ENCODE peak calls at places on chromosomes 6 and 20, in five cellular contexts. K is neuronal stem cell, E is esophagus squamous epithelium, V is foreskin fibroblast, R is AG10803. C is an unnamed sample.

GRCh38 chr20:37640600-37641561 is 52.9 kb upstream of the CTNNBL1 start:
- DNase-seq in K (no peak), E (no peak), V (peak; percentile 6), R (no peak), C (peak; percentile 16)

GRCh38 chr6:138307816-138308727 is 69.6 kb upstream of the SMIM28 start:
- DNase-seq in K (no peak), E (no peak), V (peak; percentile 23), R (peak; percentile 46), C (peak; percentile 57)

GRCh38 chr6:140708386-140708785 is 1333.9 kb upstream of the CITED2 start:
- DNase-seq in K (no peak), E (no peak), V (no peak), R (peak; percentile 3), C (peak; percentile 39)

GRCh38 chr6:135537782-135538301 is 40.3 kb upstream of the AHI1 start:
- DNase-seq in K (no peak), E (no peak), V (peak; percentile 71), R (peak; percentile 73), C (peak; percentile 82)

GRCh38 chr6:133896344-133896721 is 7.4 kb downstream of the TCF21 start:
- DNase-seq in K (no peak), E (no peak), V (no peak), R (no peak), C (no peak)

GRCh38 chr6:41341580-41341979 is 6.2 kb downstream of the NCR2 start:
- DNase-seq in K (no peak), E (no peak), V (no peak), R (no peak), C (no peak)

GRCh38 chr20:3932277-3933073 is 43.3 kb downstream of the PANK2 start:
- DNase-seq in K (no peak), E (no peak), V (no peak), R (peak; percentile 41), C (peak; percentile 57)

GRCh38 chr6:89186762-89187161 is 30.4 kb downstream of the GABRR1 start:
- DNase-seq in K (no peak), E (no peak), V (no peak), R (no peak), C (no peak)

GRCh38 chr6:151445482-151445881 is 6.4 kb downstream of the RMND1 start:
- DNase-seq in K (no peak), E (no peak), V (no peak), R (peak; percentile 83), C (peak; percentile 98)

GRCh38 chr6:46002264-46002663 is 13.4 kb downstream of the CLIC5 start:
- DNase-seq in K (no peak), E (no peak), V (no peak), R (no peak), C (no peak)

GRCh38 chr20:50729925-50730764 is 1.2 kb upstream of the PARD6B start:
- DNase-seq in K (no peak), E (no peak), V (no peak), R (peak; percentile 17), C (peak; percentile 28)

GRCh38 chr6:90118581-90118980 is 178.1 kb downstream of the BACH2 start:
- DNase-seq in K (no peak), E (no peak), V (no peak), R (no peak), C (no peak)

GRCh38 chr20:61185841-61186601 is 66.0 kb upstream of the CDH4 start:
- DNase-seq in K (no peak), E (no peak), V (peak; percentile 94), R (peak; percentile 97), C (peak; percentile 82)

GRCh38 chr6:166598441-166599138 is 12.1 kb upstream of the RAMACL start:
- DNase-seq in K (no peak), E (no peak), V (peak; percentile 89), R (peak; percentile 96), C (peak; percentile 96)

GRCh38 chr6:127277878-127278843 is 11.5 kb downstream of the RNF146 start:
- DNase-seq in K (no peak), E (no peak), V (no peak), R (no peak), C (no peak)

GRCh38 chr20:59455392-59456341 is 148.7 kb upstream of the PHACTR3 start:
- DNase-seq in K (peak; percentile 52), E (no peak), V (no peak), R (peak; percentile 22), C (peak; percentile 7)

GRCh38 chr6:168380956-168381605 is 59.9 kb upstream of the SMOC2 start:
- DNase-seq in K (no peak), E (no peak), V (no peak), R (no peak), C (no peak)

GRCh38 chr6:144314562-144314961 is 29.4 kb downstream of the UTRN start:
- DNase-seq in K (no peak), E (no peak), V (no peak), R (no peak), C (no peak)

GRCh38 chr6:170089937-170090335 is 200.9 kb downstream of the DLL1 start:
- DNase-seq in K (no peak), E (no peak), V (no peak), R (no peak), C (no peak)

GRCh38 chr6:131059486-131059885 is 3.6 kb downstream of the EPB41L2 start:
- DNase-seq in K (no peak), E (no peak), V (peak; percentile 44), R (peak; percentile 69), C (peak; percentile 63)

GRCh38 chr6:54135665-54136370 is 24.6 kb downstream of the MLIP start:
- DNase-seq in K (no peak), E (no peak), V (peak; percentile 2), R (peak; percentile 47), C (peak; percentile 63)

GRCh38 chr6:90087103-90087833 is 193.0 kb downstream of the GJA10 start:
- DNase-seq in K (no peak), E (no peak), V (no peak), R (no peak), C (peak; percentile 10)

DNA sequence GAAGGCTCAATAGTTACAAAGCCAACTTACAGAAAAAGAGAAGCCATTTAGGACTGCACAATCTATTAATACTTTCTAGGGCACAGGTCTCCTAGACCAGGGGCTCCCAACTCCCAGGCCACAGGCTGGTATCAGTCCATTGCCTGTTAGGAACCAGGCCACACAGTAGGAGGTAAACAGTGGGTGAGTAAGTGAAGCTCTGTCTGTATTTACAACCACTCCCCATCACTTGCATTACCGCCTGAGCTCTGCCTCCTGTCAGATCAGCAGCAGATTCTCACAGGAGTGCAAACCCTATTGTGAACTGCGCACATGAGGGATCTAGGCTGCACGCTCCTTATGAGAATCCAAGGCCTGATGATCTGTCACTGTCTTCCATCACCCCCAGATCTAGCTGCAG is 22.5 kb downstream of the TRAF3IP2 start:
- DNase-seq in K (no peak), E (no peak), V (no peak), R (no peak), C (no peak)
- H3K4me3 ChIP-seq in K (no peak overlapping the region), E (no peak overlapping the region), V (no peak overlapping the region), R (no peak overlapping the region), C (no peak overlapping the region)

GRCh38 chr20:11850901-11851300 is 66.8 kb upstream of the BTBD3 start:
- DNase-seq in K (no peak), E (no peak), V (peak; percentile 71), R (peak; percentile 34), C (no peak)
- H3K4me3 ChIP-seq in K (no peak overlapping the region), E (no peak overlapping the region), V (no peak overlapping the region), R (no peak overlapping the region), C (no peak overlapping the region)

DNA sequence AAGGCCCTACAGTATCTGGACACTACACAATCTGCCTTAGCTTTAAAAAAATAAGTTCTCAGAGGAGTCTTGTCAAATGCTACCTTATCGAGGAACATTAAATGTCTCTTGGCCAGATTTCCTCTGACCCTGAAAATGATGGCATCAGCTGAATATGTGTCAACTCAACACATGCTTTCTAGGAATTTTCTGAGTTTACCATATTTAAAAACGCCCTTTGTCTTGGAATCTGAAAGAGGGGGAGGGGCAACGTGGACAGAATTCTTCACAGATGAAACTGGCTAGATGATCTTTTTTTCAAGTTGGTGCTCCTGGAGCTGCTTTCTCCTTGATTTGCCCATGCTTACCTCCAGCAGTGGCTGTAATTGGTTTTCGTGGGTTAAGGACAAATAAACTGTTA is 5.1 kb downstream of the SOX4 start:
- DNase-seq in K (no peak), E (no peak), V (no peak), R (no peak), C (peak; percentile 37)
- H3K4me3 ChIP-seq in K (no peak overlapping the region), E (no peak overlapping the region), V (peak overlapping the region; percentile 89), R (peak overlapping the region; percentile 81), C (peak overlapping the region; percentile 95)

DNA sequence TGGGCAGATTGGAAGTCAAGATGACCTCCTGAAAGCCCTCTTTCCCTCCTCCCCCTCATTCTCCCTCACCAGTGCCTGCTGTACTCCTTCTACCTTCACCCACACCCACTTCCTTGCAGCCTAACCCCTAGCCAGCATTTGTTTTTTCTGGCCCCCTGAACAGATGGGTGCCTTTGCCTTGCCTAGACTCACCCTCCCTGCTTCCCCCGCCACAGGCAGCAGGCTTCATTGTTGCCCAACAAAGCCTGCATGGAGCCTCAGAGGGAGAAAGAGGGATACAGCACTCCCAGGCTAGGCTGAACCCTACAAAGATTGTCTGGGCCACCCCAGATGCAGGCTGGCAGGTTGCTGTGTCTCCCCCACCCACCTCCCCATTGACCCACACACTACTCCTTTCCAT is 2.7 kb downstream of the MOCS1 start:
- DNase-seq in K (no peak), E (no peak), V (no peak), R (no peak), C (no peak)
- H3K4me3 ChIP-seq in K (no peak overlapping the region), E (peak overlapping the region; percentile 84), V (no peak overlapping the region), R (no peak overlapping the region), C (no peak overlapping the region)

GRCh38 chr20:15991279-15991678 is 582.0 kb downstream of the KIF16B start:
- DNase-seq in K (no peak), E (no peak), V (no peak), R (no peak), C (no peak)

GRCh38 chr20:15992564-15992963 is 580.7 kb downstream of the KIF16B start:
- DNase-seq in K (no peak), E (no peak), V (no peak), R (no peak), C (no peak)

GRCh38 chr20:15986690-15987089 is 586.6 kb downstream of the KIF16B start:
- DNase-seq in K (no peak), E (no peak), V (no peak), R (no peak), C (no peak)
- H3K4me3 ChIP-seq in K (no peak overlapping the region), E (no peak overlapping the region), V (no peak overlapping the region), R (no peak overlapping the region), C (no peak overlapping the region)

DNA sequence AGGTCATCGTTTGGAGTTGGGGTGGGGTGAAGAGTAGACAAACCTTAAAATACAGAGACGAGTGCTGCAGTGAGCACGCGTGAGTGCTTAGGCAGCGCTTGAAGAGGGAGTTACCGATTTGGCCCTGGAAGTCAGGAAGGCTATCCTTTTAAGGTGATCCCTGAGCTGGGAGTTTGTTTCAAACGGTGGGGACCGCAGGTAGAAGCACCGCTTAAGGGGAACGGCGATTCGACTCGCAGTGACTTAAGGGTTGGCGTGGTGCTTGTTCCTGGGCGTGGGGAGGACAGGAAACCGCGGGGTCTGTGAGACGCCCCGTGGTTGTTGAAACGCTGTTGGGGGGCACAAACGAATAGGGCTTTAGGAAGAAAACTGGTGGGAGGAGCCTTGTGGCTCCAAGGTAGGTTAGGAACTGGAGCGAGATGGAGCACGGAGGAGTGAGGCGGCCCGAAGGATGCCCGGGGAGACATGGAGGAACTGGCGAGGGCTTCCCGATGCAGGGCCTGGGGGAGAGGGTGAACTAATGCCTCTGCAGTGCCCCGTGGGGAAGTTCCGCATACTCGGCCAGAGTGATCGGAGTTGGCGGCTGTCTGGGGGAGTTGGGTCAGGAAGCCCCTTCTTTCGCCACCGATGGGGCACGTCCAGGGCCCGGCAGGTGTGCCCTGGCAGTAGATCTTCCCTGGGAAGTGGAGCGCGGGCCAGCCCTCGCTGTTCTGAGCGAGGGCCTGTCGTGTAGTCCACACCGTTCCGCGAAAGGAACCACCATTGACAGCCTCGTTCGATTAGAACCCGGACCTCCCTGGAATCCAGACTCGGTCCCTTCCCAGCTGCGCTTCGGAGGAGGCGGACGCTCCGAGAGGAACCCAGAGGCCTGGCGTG is 1.3 kb upstream of the CDYL start:
- DNase-seq in K (no peak), E (no peak), V (no peak), R (no peak), C (no peak)
- H3K4me3 ChIP-seq in K (peak overlapping the region; percentile 84), E (peak overlapping the region; percentile 80), V (peak overlapping the region; percentile 51), R (peak overlapping the region; percentile 58), C (peak overlapping the region; percentile 48)

GRCh38 chr6:4647414-4648365 is 128.5 kb upstream of the CDYL start:
- DNase-seq in K (peak; percentile 67), E (no peak), V (peak; percentile 26), R (peak; percentile 74), C (peak; percentile 77)
- H3K4me3 ChIP-seq in K (peak overlapping the region; percentile 64), E (peak overlapping the region; percentile 39), V (peak overlapping the region; percentile 33), R (peak overlapping the region; percentile 58), C (peak overlapping the region; percentile 55)

C was measured in fibroblast of the aortic adventitia.